ENCODE peak calls at places on chromosome 7, in four cellular contexts. G is Karpas-422, J is suprapubic skin, T is psoas muscle. Q is an unnamed sample. For H3K4me1, the result is how much of the 10 kb centered on the place peaks cover.

GRCh38 chr7:50206521-50207250 is 97.8 kb upstream of the IKZF1 start:
- DNase-seq in G (no peak), J (no peak), T (no peak), Q (no peak)

GRCh38 chr7:124351950-124352349 is 319.1 kb upstream of the TMEM229A start:
- DNase-seq in G (no peak), J (no peak), T (no peak), Q (no peak)

GRCh38 chr7:153887756-153888591 is 164.2 kb upstream of the DPP6 start:
- DNase-seq in G (no peak), J (no peak), T (no peak), Q (no peak)

GRCh38 chr7:26291699-26292538 is at the start of gene SNX10:
- DNase-seq in G (peak), J (no peak), T (peak), Q (no peak)

GRCh38 chr7:155816996-155817395 is 4.7 kb upstream of the SHH start:
- DNase-seq in G (no peak), J (no peak), T (no peak), Q (no peak)

GRCh38 chr7:40714338-40715052 is 579.7 kb downstream of the SUGCT start:
- DNase-seq in G (no peak), J (no peak), T (no peak), Q (no peak)

GRCh38 chr7:33986951-33987948 is 81.9 kb downstream of the BMPER start:
- DNase-seq in G (no peak), J (no peak), T (no peak), Q (peak)

GRCh38 chr7:66211429-66211828 is 6.3 kb downstream of the TPST1 start:
- DNase-seq in G (no peak), J (no peak), T (no peak), Q (no peak)

GRCh38 chr7:1360521-1360971 is 98.7 kb downstream of the MICALL2 start:
- DNase-seq in G (no peak), J (peak), T (no peak), Q (no peak)

GRCh38 chr7:22193361-22194016 is 163.5 kb downstream of the RAPGEF5 start:
- DNase-seq in G (no peak), J (no peak), T (no peak), Q (no peak)

GRCh38 chr7:131493081-131493480 is 63.3 kb downstream of the PODXL start:
- DNase-seq in G (no peak), J (no peak), T (no peak), Q (no peak)

GRCh38 chr7:102264367-102264891 is 22.2 kb upstream of the SH2B2 start:
- DNase-seq in G (no peak), J (no peak), T (no peak), Q (no peak)

GRCh38 chr7:9149499-9150082 is 716.2 kb downstream of the NXPH1 start:
- DNase-seq in G (no peak), J (no peak), T (no peak), Q (no peak)

GRCh38 chr7:41881313-41882130 is 178.6 kb upstream of the INHBA start:
- DNase-seq in G (peak), J (no peak), T (no peak), Q (peak)

GRCh38 chr7:152608208-152608607 is 67.7 kb downstream of the XRCC2 start:
- DNase-seq in G (no peak), J (no peak), T (no peak), Q (no peak)

GRCh38 chr7:7962851-7963250 is 5.7 kb upstream of the GLCCI1 start:
- DNase-seq in G (no peak), J (no peak), T (no peak), Q (no peak)

GRCh38 chr7:97307521-97308108 is 190.1 kb downstream of the SDHAF3 start:
- DNase-seq in G (no peak), J (no peak), T (no peak), Q (no peak)

GRCh38 chr7:105600720-105601550 is 19.6 kb upstream of the EFCAB10 start:
- DNase-seq in G (no peak), J (no peak), T (no peak), Q (no peak)

GRCh38 chr7:5302577-5302976 is 19.8 kb downstream of the SLC29A4 start:
- DNase-seq in G (no peak), J (no peak), T (no peak), Q (no peak)

GRCh38 chr7:94912085-94912484 is 4.7 kb downstream of the PPP1R9A start:
- DNase-seq in G (no peak), J (no peak), T (no peak), Q (no peak)

GRCh38 chr7:44395067-44395466 is 69.7 kb upstream of the CAMK2B start:
- DNase-seq in G (no peak), J (no peak), T (no peak), Q (no peak)

GRCh38 chr7:83648464-83649241 is at the start of gene SEMA3E:
- DNase-seq in G (no peak), J (no peak), T (no peak), Q (no peak)

GRCh38 chr7:26329520-26330269 is 38.0 kb downstream of the SNX10 start:
- DNase-seq in G (peak), J (no peak), T (peak), Q (peak)

GRCh38 chr7:87330942-87331341 is 14.5 kb upstream of the CROT start:
- DNase-seq in G (no peak), J (no peak), T (no peak), Q (no peak)

GRCh38 chr7:142063551-142064442 is 47.7 kb upstream of the MGAM2 start:
- DNase-seq in G (no peak), J (no peak), T (no peak), Q (no peak)

GRCh38 chr7:138358850-138359341 is 101.2 kb upstream of the TRIM24 start:
- DNase-seq in G (no peak), J (no peak), T (no peak), Q (no peak)

GRCh38 chr7:134457166-134457565 is 1.7 kb downstream of the AKR1B1 start:
- DNase-seq in G (no peak), J (no peak), T (no peak), Q (no peak)

GRCh38 chr7:41886906-41887311 is 184.0 kb upstream of the INHBA start:
- DNase-seq in G (no peak), J (peak), T (peak), Q (peak)

GRCh38 chr7:36361227-36361626 is 28.4 kb upstream of the ANLN start:
- DNase-seq in G (no peak), J (no peak), T (no peak), Q (no peak)

GRCh38 chr7:121235221-121235620 is 93.6 kb upstream of the WNT16 start:
- DNase-seq in G (no peak), J (no peak), T (no peak), Q (no peak)

GRCh38 chr7:97973206-97973658 is 16.8 kb downstream of the OCM2 start:
- DNase-seq in G (no peak), J (no peak), T (no peak), Q (peak)

GRCh38 chr7:107071129-107071528 is 26.6 kb downstream of the PRKAR2B start:
- DNase-seq in G (no peak), J (no peak), T (no peak), Q (no peak)
- H3K4me1 ChIP-seq in G (under half), J (under half), T (under half), Q (under half)

DNA sequence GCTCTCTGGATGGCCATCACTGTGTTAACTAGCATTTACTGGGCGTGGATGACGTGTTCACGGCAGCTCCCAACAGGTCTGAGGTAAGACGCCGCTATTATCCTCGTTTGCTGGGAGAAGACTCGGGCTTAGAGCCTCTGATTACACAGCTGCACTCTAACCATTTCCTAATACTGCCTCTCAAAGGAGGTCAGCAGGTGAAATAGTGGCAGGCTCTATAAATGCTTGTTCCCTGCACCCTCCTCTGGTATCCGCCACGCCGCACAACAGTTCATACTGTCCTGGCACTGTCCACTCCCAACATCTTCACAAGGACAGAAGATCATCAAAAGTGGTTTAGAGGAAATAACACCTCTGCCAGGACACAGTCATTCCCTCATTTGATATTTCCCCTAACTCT is 28.3 kb downstream of the HIPK2 start:
- DNase-seq in G (no peak), J (no peak), T (peak), Q (peak)
- H3K27ac ChIP-seq in G (no peak), J (no peak), T (peak), Q (peak)

DNA sequence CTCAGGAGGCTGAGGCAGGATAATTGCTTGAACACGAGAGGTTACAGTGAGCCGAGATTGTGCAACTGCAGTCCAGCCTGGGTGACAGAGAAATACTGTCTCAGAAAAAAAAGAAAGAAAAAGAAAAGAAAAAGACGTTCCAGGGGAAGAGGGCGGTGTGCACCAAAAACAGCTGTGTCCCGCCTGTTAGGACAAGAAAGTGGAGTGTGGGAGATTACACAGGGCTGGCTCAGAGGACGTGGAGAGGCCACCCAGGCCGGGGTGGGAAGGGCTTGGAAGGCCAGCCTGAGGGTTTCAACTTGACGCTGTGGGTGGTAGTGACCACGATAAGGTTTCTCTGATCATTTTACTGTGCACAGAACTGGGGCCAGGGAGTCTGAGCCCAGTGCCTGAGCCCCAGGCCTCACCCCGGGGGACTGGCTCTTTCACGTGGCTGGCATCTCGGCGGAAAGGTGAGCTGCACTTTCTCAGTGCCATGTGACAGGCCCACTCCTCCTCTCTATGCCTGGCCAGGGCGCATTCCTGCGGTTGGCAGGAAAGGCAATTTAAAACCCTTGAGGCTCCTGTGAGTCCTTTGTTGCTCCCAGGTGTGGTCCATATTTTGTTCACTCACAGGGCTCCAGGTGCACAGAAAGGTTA is 13.9 kb downstream of the RHBDD2 start:
- DNase-seq in G (no peak), J (peak), T (peak), Q (peak)
- H3K4me1 ChIP-seq in G (under half), J (under half), T (under half), Q (under half)

GRCh38 chr7:107080533-107080932 is 36.0 kb downstream of the PRKAR2B start:
- DNase-seq in G (no peak), J (no peak), T (no peak), Q (no peak)
- H3K27ac ChIP-seq in G (no peak), J (no peak), T (no peak), Q (no peak)

GRCh38 chr7:47505317-47506007 is 76.4 kb downstream of the TNS3 start:
- DNase-seq in G (no peak), J (no peak), T (no peak), Q (no peak)
- H3K4me1 ChIP-seq in G (half or more), J (under half), T (under half), Q (under half)

DNA sequence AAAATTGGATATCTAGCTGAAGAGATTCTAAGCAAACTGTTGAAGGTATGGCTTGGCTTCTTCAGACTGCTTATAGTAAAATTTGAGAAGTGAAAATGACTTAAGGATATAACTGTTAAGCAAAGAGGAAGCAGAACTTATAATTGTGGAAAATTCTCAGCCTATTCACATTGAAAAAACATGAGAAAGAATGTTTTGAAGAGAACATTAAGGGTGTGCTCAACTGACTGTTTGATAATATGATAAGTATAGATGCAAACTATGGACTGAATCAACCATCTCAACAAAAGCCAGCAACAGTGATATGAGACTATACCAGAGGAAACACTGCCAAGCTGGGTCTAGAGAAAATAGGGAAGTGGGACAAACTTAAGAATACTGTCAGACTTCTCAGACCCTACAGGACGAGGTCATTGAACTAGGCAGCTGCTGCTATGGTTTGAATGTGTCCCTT is 133.1 kb upstream of the PPP1R3A start:
- DNase-seq in G (peak), J (no peak), T (no peak), Q (no peak)
- H3K27ac ChIP-seq in G (peak), J (no peak), T (no peak), Q (no peak)

DNA sequence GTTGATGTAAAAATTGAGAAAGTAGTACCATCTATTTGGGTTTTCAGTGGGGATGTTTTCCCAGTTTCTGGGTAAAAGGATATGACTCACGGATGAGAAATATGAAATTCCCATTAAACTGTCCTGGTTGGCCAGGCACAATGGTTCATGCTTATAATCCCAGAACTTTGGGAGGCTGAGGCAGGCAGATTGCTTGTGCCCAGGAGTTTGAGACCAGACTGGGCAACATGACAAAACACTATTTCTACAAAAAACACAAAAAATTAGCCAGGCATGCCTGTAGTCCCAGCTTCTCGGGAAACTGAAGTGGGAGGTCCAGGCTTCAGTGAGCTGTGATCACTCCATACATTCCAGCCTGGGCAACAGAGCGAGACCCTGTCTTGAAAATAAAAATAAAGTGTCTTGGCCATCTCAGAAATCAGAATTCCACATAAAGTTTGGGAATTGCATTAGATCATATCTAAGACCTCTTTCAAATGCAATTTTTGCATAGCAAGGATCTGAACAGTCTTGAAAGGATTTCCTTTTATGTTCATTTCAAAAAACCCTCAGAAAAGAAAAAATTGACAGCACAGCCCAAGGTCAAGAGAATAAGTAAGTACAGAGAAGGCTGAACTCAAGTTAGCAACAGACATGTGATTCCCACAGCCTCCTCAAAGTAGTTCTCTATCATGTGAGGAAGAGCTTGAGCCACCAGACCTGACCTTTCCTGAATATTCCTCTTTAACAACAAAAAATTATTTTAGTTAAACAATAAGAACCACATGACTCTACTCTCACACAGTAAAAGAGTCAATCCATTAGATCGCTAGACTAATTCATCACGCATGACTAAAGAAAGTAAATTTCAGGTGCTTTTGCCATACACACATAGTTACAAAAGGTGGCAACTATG is 141.5 kb upstream of the CAV2 start:
- DNase-seq in G (no peak), J (no peak), T (no peak), Q (no peak)
- H3K4me1 ChIP-seq in G (under half), J (under half), T (under half), Q (under half)

GRCh38 chr7:99380032-99380822 is 5.7 kb downstream of the ARPC1B start:
- DNase-seq in G (peak), J (no peak), T (no peak), Q (no peak)
- H3K27ac ChIP-seq in G (peak), J (peak), T (peak), Q (peak)

Q was measured in gastrocnemius medialis.